ENCODE peak calls at places on chromosomes 11 and 22, in seven cellular contexts. S, P, N, G, J, O and Q are unnamed samples.

GRCh38 chr11:10041803-10042202 is 252.2 kb downstream of the SBF2 start:
- DNase-seq in S (no peak), P (no peak), N (no peak), G (no peak), J (no peak), O (no peak), Q (no peak)

GRCh38 chr11:820655-821512 is 2.2 kb downstream of the PNPLA2 start:
- DNase-seq in S (peak), P (no peak), N (no peak), G (no peak), J (peak), O (no peak), Q (peak)

GRCh38 chr22:43925433-43926348 is 2.1 kb downstream of the PNPLA3 start:
- DNase-seq in S (no peak), P (peak), N (no peak), G (no peak), J (no peak), O (no peak), Q (no peak)

GRCh38 chr11:19558189-19558986 is 154.2 kb upstream of the NAV2 start:
- DNase-seq in S (no peak), P (no peak), N (no peak), G (peak), J (no peak), O (no peak), Q (no peak)

GRCh38 chr22:44956835-44957234 is 53.0 kb downstream of the PHF21B start:
- DNase-seq in S (no peak), P (no peak), N (no peak), G (no peak), J (no peak), O (no peak), Q (no peak)

GRCh38 chr22:42685941-42686666 is 34.6 kb downstream of the A4GALT start:
- DNase-seq in S (no peak), P (no peak), N (no peak), G (no peak), J (no peak), O (no peak), Q (no peak)

GRCh38 chr22:46761017-46761416 is 1.4 kb upstream of the TBC1D22A start:
- DNase-seq in S (no peak), P (no peak), N (no peak), G (no peak), J (no peak), O (no peak), Q (no peak)

GRCh38 chr22:25281675-25282345 is 62.4 kb downstream of the CRYBB2 start:
- DNase-seq in S (no peak), P (no peak), N (no peak), G (no peak), J (no peak), O (no peak), Q (no peak)

GRCh38 chr22:22195265-22196017 is 49.1 kb upstream of the VPREB1 start:
- DNase-seq in S (peak), P (peak), N (peak), G (no peak), J (peak), O (peak), Q (peak)

GRCh38 chr11:134266841-134267251 is 9.3 kb upstream of the GLB1L3 start:
- DNase-seq in S (peak), P (no peak), N (no peak), G (no peak), J (peak), O (no peak), Q (peak)

GRCh38 chr11:133745791-133746190 is 99.5 kb downstream of the SPATA19 start:
- DNase-seq in S (no peak), P (no peak), N (no peak), G (no peak), J (no peak), O (no peak), Q (no peak)

GRCh38 chr22:40101417-40102101 is 76.2 kb upstream of the TNRC6B start:
- DNase-seq in S (no peak), P (no peak), N (no peak), G (no peak), J (no peak), O (no peak), Q (no peak)

GRCh38 chr11:43367382-43368178 is 8.9 kb downstream of the TTC17 start:
- DNase-seq in S (no peak), P (no peak), N (no peak), G (no peak), J (no peak), O (no peak), Q (peak)

GRCh38 chr11:95231881-95232605 is 1.0 kb upstream of the SESN3 start:
- DNase-seq in S (peak), P (no peak), N (peak), G (peak), J (no peak), O (no peak), Q (peak)

GRCh38 chr11:76629133-76629852 is 41.3 kb downstream of the LRRC32 start:
- DNase-seq in S (peak), P (no peak), N (peak), G (no peak), J (peak), O (no peak), Q (no peak)